ENCODE peak calls at places on chromosomes 6 and 20, in ten cellular contexts. M, P, X, S, R, Z, I, V, N and T are unnamed samples.
A peak's percentile ranks its signal among the peaks of the same experiment; 100 is the strongest.

GRCh38 chr20:36548704-36549627 is 7.6 kb downstream of the MYL9 start:
- DNase-seq in M (no peak), P (no peak), X (no peak), S (no peak), R (no peak), Z (no peak), I (no peak), V (peak; percentile 36), N (no peak), T (no peak)

GRCh38 chr6:4344317-4344899 is 209.0 kb upstream of the ECI2 start:
- DNase-seq in M (no peak), P (peak; percentile 40), X (no peak), S (no peak), R (no peak), Z (peak; percentile 55), I (no peak), V (no peak), N (peak; percentile 27), T (no peak)

GRCh38 chr6:140155727-140156126 is 781.3 kb upstream of the CITED2 start:
- DNase-seq in M (no peak), P (no peak), X (no peak), S (no peak), R (no peak), Z (no peak), I (no peak), V (no peak), N (no peak), T (no peak)

GRCh38 chr20:48149887-48150286 is 364.6 kb upstream of the SULF2 start:
- DNase-seq in M (no peak), P (no peak), X (no peak), S (no peak), R (no peak), Z (no peak), I (no peak), V (no peak), N (no peak), T (no peak)

GRCh38 chr6:117513174-117513573 is 30.7 kb downstream of the DCBLD1 start:
- DNase-seq in M (no peak), P (no peak), X (no peak), S (no peak), R (no peak), Z (no peak), I (no peak), V (no peak), N (no peak), T (no peak)

GRCh38 chr20:11246251-11246775 is 572.5 kb upstream of the JAG1 start:
- DNase-seq in M (no peak), P (peak; percentile 28), X (no peak), S (no peak), R (no peak), Z (no peak), I (no peak), V (no peak), N (no peak), T (no peak)

GRCh38 chr20:45445805-45446562 is 23.6 kb upstream of the WFDC2 start:
- DNase-seq in M (no peak), P (peak; percentile 37), X (no peak), S (no peak), R (peak; percentile 15), Z (no peak), I (no peak), V (no peak), N (peak; percentile 58), T (no peak)

GRCh38 chr6:44897286-44897685 is 430.8 kb upstream of the RUNX2 start:
- DNase-seq in M (peak; percentile 72), P (no peak), X (no peak), S (no peak), R (no peak), Z (no peak), I (no peak), V (no peak), N (no peak), T (no peak)

GRCh38 chr6:10742251-10742650 is 5.4 kb upstream of the TMEM14B start:
- DNase-seq in M (no peak), P (no peak), X (no peak), S (no peak), R (no peak), Z (no peak), I (no peak), V (no peak), N (no peak), T (no peak)

GRCh38 chr20:50560867-50561266 is 50.7 kb downstream of the PTPN1 start:
- DNase-seq in M (no peak), P (no peak), X (no peak), S (no peak), R (no peak), Z (no peak), I (no peak), V (no peak), N (no peak), T (no peak)

GRCh38 chr6:108635505-108636226 is 74.9 kb downstream of the FOXO3 start:
- DNase-seq in M (no peak), P (no peak), X (peak; percentile 55), S (no peak), R (no peak), Z (no peak), I (peak; percentile 33), V (no peak), N (no peak), T (no peak)

GRCh38 chr6:28683945-28684538 is 158.4 kb downstream of the GPX5 start:
- DNase-seq in M (peak; percentile 49), P (peak; percentile 42), X (no peak), S (no peak), R (peak; percentile 63), Z (peak; percentile 32), I (peak; percentile 35), V (no peak), N (peak; percentile 50), T (no peak)

GRCh38 chr6:25863360-25863759 is 10.7 kb downstream of the SLC17A3 start:
- DNase-seq in M (no peak), P (no peak), X (no peak), S (no peak), R (no peak), Z (no peak), I (no peak), V (no peak), N (no peak), T (no peak)

GRCh38 chr6:127879685-127880084 is 21.2 kb downstream of the THEMIS start:
- DNase-seq in M (no peak), P (no peak), X (no peak), S (no peak), R (peak; percentile 7), Z (peak; percentile 15), I (no peak), V (peak; percentile 44), N (peak; percentile 36), T (no peak)

GRCh38 chr6:14922306-14922705 is 323.6 kb upstream of the JARID2 start:
- DNase-seq in M (no peak), P (peak; percentile 7), X (no peak), S (peak; percentile 13), R (no peak), Z (peak; percentile 40), I (no peak), V (peak; percentile 67), N (peak; percentile 64), T (peak; percentile 8)

GRCh38 chr6:146017672-146018071 is 11.2 kb upstream of the GRM1 start:
- DNase-seq in M (no peak), P (no peak), X (no peak), S (no peak), R (no peak), Z (no peak), I (no peak), V (no peak), N (no peak), T (no peak)

GRCh38 chr6:36657942-36658544 is 20.5 kb upstream of the CDKN1A start:
- DNase-seq in M (no peak), P (peak; percentile 80), X (no peak), S (no peak), R (peak; percentile 93), Z (peak; percentile 68), I (no peak), V (no peak), N (peak; percentile 71), T (no peak)

GRCh38 chr6:35485402-35485877 is 11.4 kb downstream of the TEAD3 start:
- DNase-seq in M (peak; percentile 64), P (peak; percentile 41), X (no peak), S (no peak), R (no peak), Z (no peak), I (no peak), V (peak; percentile 46), N (peak; percentile 79), T (no peak)

GRCh38 chr6:78911218-78911617 is 43.9 kb downstream of the IRAK1BP1 start:
- DNase-seq in M (peak; percentile 33), P (no peak), X (no peak), S (no peak), R (peak; percentile 47), Z (no peak), I (no peak), V (no peak), N (no peak), T (no peak)

GRCh38 chr6:26311012-26311384 is 54.0 kb upstream of the BTN3A2 start:
- DNase-seq in M (peak; percentile 42), P (peak; percentile 84), X (no peak), S (no peak), R (peak; percentile 74), Z (peak; percentile 61), I (no peak), V (no peak), N (no peak), T (peak; percentile 15)

GRCh38 chr6:77986380-77987034 is 333.7 kb downstream of the MEI4 start:
- DNase-seq in M (no peak), P (no peak), X (no peak), S (no peak), R (no peak), Z (no peak), I (no peak), V (no peak), N (no peak), T (no peak)

GRCh38 chr20:34179636-34180360 is 61.4 kb upstream of the ASIP start:
- DNase-seq in M (no peak), P (no peak), X (no peak), S (no peak), R (no peak), Z (no peak), I (no peak), V (no peak), N (no peak), T (no peak)

GRCh38 chr20:29874476-29875202 is 1382.8 kb upstream of the DEFB115 start:
- DNase-seq in M (no peak), P (peak; percentile 30), X (no peak), S (no peak), R (no peak), Z (no peak), I (no peak), V (no peak), N (no peak), T (no peak)

GRCh38 chr6:43724914-43725642 is 37.5 kb upstream of the MRPS18A start:
- DNase-seq in M (peak; percentile 99), P (peak; percentile 97), X (peak; percentile 64), S (no peak), R (peak; percentile 97), Z (peak; percentile 82), I (peak; percentile 84), V (peak; percentile 90), N (peak; percentile 90), T (no peak)

GRCh38 chr20:8018928-8019177 is 708 bp downstream of the TMX4 start:
- DNase-seq in M (peak; percentile 48), P (no peak), X (no peak), S (no peak), R (no peak), Z (peak; percentile 50), I (no peak), V (no peak), N (no peak), T (no peak)

GRCh38 chr6:55980627-55981211 is 105.3 kb upstream of the BMP5 start:
- DNase-seq in M (peak; percentile 62), P (peak; percentile 15), X (no peak), S (no peak), R (peak; percentile 60), Z (peak; percentile 50), I (no peak), V (no peak), N (peak; percentile 42), T (no peak)

GRCh38 chr20:19969106-19969505 is 48.1 kb upstream of the NAA20 start:
- DNase-seq in M (peak; percentile 88), P (no peak), X (no peak), S (no peak), R (no peak), Z (no peak), I (no peak), V (no peak), N (no peak), T (no peak)

GRCh38 chr6:156699017-156699421 is 78.2 kb upstream of the ARID1B start:
- DNase-seq in M (peak; percentile 46), P (peak; percentile 91), X (no peak), S (no peak), R (peak; percentile 83), Z (peak; percentile 82), I (no peak), V (no peak), N (no peak), T (no peak)